ENCODE peak calls at places on chromosomes 5 and 9, in six cellular contexts. X, V, F, J, T and U are unnamed samples. For H3K27me3, H3K9me3 and H3K4me1, the result is how much of the 10 kb centered on the place peaks cover.

GRCh38 chr9:119961774-119962408 is 592.7 kb upstream of the BRINP1 start:
- DNase-seq in T (no peak), F (peak), X (peak), J (peak), V (no peak), U (no peak)

GRCh38 chr5:139561655-139562451 is 714 bp downstream of the UBE2D2 start:
- DNase-seq in X (peak), F (peak), J (peak), T (peak), V (peak), U (peak)

GRCh38 chr5:133932441-133933168 is 35.8 kb downstream of the C5orf15 start:
- DNase-seq in T (no peak), V (no peak), X (no peak), F (no peak), J (no peak), U (no peak)

GRCh38 chr5:15719784-15720183 is 219.8 kb downstream of the FBXL7 start:
- DNase-seq in F (no peak), V (no peak), T (no peak), J (no peak), X (peak), U (peak)

GRCh38 chr5:122415481-122416120 is 103.6 kb downstream of the SNCAIP start:
- DNase-seq in F (peak), J (peak), V (peak), X (peak), T (peak), U (peak)

GRCh38 chr9:841371-842209 is at the start of gene DMRT1:
- DNase-seq in F (no peak), V (no peak), T (no peak), X (no peak), J (no peak), U (no peak)

GRCh38 chr9:10062629-10063395 is 550.0 kb downstream of the PTPRD start:
- DNase-seq in X (no peak), J (no peak), T (no peak), V (peak), F (no peak), U (no peak)

GRCh38 chr5:53922508-53923498 is 362.4 kb downstream of the NDUFS4 start:
- DNase-seq in X (no peak), T (no peak), F (no peak), V (no peak), J (no peak), U (no peak)

GRCh38 chr9:69307446-69308216 is 17.4 kb upstream of the ENTREP1 start:
- DNase-seq in V (peak), F (peak), X (no peak), T (no peak), J (no peak), U (no peak)

GRCh38 chr5:173328896-173329369 is 719 bp upstream of the STC2 start:
- DNase-seq in J (no peak), V (peak), T (no peak), F (peak), X (no peak), U (peak)

GRCh38 chr5:72378636-72379289 is 58.6 kb downstream of the PTCD2 start:
- DNase-seq in F (no peak), J (peak), X (peak), T (peak), V (peak), U (peak)

GRCh38 chr5:169557838-169558237 is 25.7 kb upstream of the SPDL1 start:
- DNase-seq in T (no peak), V (no peak), J (no peak), X (no peak), F (no peak), U (no peak)

GRCh38 chr5:61949680-61950435 is 356.1 kb upstream of the KIF2A start:
- DNase-seq in F (no peak), V (no peak), X (no peak), J (no peak), T (no peak), U (no peak)

GRCh38 chr5:131264453-131265200 is 774 bp downstream of the CDC42SE2 start:
- DNase-seq in T (no peak), V (peak), J (peak), F (peak), X (peak), U (peak)

GRCh38 chr5:97182571-97183099 is 412 bp downstream of the RIOK2 start:
- DNase-seq in T (no peak), V (peak), F (peak), X (no peak), J (no peak), U (no peak)

GRCh38 chr9:101849102-101849707 is 110.8 kb upstream of the GRIN3A start:
- DNase-seq in J (no peak), F (no peak), T (no peak), V (no peak), X (no peak), U (no peak)

GRCh38 chr5:43895876-43896275 is 292.9 kb downstream of the NNT start:
- DNase-seq in X (no peak), V (no peak), F (no peak), J (no peak), T (no peak), U (no peak)

GRCh38 chr9:120545691-120546565 is 34.0 kb downstream of the CDK5RAP2 start:
- DNase-seq in V (no peak), T (no peak), F (no peak), X (no peak), J (no peak), U (no peak)

GRCh38 chr5:141812512-141812911 is 65.7 kb downstream of the PCDH1 start:
- DNase-seq in T (no peak), X (no peak), F (no peak), J (no peak), V (no peak), U (no peak)

GRCh38 chr5:141811287-141812155 is 66.7 kb downstream of the PCDH1 start:
- DNase-seq in F (peak), T (no peak), X (peak), V (no peak), J (no peak), U (peak)

GRCh38 chr5:141808857-141809256 is 69.4 kb downstream of the PCDH1 start:
- DNase-seq in F (no peak), J (no peak), T (no peak), X (no peak), V (no peak), U (no peak)

GRCh38 chr5:141809697-141810096 is 68.5 kb downstream of the PCDH1 start:
- DNase-seq in F (no peak), X (no peak), V (no peak), T (no peak), J (no peak), U (no peak)

GRCh38 chr5:141810702-141811101 is 67.5 kb downstream of the PCDH1 start:
- DNase-seq in J (no peak), F (no peak), X (no peak), V (no peak), T (no peak), U (no peak)
- H3K27me3 ChIP-seq in J (under half), F (under half), X (under half), V (under half), T (under half), U (under half)

DNA sequence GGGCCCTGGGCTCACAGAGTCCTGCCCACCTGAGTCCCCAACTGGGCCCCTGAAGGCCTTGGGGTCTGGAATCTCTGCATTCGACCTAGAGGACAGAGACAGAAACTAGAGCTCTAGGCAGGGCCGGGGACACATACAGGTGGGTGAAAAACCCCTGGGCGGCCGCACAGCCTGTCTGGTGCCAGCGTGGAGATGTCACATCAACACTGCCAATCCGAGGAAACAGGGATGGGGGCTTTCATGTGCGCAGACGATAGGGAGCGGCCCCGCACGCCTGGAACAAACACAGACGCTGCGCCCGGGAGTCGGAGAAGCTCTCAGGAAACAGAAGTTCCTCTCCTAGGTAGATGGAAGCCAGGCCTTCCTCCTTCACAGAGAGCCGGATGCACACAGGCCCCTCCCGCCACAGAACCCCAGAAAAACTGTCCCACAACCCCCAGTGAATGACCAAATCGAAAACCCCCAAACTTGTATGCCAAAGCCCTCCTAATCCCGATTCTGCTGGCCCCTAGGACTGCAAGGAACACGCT is 1.8 kb downstream of the GRM6 start:
- DNase-seq in F (no peak), J (no peak), V (no peak), X (no peak), T (no peak), U (no peak)
- H3K9me3 ChIP-seq in F (under half), J (under half), V (under half), X (under half), T (under half), U (under half)

GRCh38 chr5:176646707-176647029 is 616 bp upstream of the TSPAN17 start:
- DNase-seq in X (no peak), V (no peak), F (no peak), T (no peak), J (no peak), U (no peak)
- H3K4me1 ChIP-seq in X (under half), V (under half), F (under half), T (under half), J (under half), U (under half)

GRCh38 chr9:87336407-87336806 is 161.3 kb upstream of the DAPK1 start:
- DNase-seq in V (no peak), J (no peak), F (no peak), T (no peak), X (peak), U (peak)

GRCh38 chr9:87340391-87340790 is 157.3 kb upstream of the DAPK1 start:
- DNase-seq in J (no peak), F (no peak), X (no peak), V (no peak), T (no peak), U (no peak)

GRCh38 chr9:87338075-87338989 is 159.3 kb upstream of the DAPK1 start:
- DNase-seq in F (peak), T (no peak), X (no peak), J (no peak), V (no peak), U (no peak)

GRCh38 chr9:87336914-87337333 is 160.7 kb upstream of the DAPK1 start:
- DNase-seq in J (no peak), F (peak), X (peak), T (no peak), V (peak), U (peak)

DNA sequence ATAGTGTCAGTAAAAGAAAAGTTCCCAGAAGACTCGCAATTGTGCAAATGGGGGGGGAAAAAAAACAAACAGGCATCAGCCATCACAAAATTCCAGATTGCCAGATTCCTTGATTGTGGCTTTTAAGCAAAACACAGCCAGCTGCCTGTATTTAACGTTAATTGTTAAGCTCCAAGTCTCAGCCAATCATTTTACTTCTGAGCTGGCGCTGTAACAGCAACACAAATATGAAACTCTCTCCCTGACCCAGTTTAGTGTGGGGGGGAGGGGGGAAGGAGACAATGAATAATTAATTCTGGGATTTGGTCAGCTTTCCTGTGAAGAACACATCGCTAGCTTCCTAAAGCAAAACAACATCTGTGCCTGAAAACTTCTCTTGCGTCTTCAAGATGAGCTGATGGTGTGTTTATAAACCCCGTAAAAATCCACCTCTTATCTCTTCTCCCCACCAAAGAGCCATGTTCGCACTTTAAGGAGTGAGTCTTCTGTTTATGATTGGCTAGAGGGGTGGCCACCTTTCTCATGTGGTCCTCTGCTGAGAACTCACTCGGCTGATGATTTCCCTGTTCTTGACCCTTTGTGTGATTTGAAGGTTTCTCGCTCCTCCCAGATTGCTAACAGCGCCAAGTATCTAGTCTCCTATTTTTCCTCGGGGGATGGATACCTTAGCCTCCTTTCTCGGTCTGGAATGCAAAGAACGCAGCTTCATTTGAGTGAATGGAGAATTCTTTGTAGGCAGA is 160.2 kb upstream of the DAPK1 start:
- DNase-seq in V (peak), X (no peak), J (no peak), T (no peak), F (peak), U (no peak)
- H3K27me3 ChIP-seq in V (under half), X (under half), J (under half), T (under half), F (under half), U (under half)

DNA sequence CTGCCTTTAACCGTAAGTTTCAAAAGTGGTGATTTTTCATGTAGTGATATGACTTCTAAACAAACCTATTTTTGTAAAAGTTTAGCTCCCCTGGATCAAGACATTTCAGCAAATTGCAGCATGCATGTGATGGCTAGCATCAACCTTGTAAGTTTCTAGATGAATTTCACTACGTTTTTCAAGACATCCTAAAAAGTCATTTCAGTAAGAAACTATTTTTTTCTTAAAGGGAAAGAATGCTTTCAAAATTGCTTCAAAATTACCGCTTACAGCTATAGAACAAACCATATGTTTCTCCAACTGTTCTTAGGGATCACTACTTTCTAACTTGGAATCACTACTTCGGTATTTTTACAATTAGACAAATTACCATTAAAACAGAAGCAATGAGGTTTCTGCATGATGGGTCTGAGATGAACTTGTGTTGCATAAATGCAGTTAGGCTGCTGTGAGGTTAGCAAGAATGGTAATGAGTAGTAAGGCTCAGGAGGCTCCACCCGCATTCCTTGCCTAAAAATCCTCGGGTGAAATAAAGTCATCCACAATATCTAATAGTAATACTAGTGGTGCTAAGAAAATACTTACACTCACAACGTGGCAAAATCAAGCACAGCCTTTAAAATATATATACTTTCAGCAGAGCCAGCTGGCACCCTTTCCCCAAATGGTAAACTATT is 53.8 kb downstream of the CDC14B start:
- DNase-seq in X (no peak), T (no peak), V (peak), F (no peak), J (no peak), U (no peak)
- H3K9me3 ChIP-seq in X (under half), T (under half), V (under half), F (under half), J (under half), U (under half)

GRCh38 chr5:81755320-81755719 is 4.4 kb upstream of the SSBP2 start:
- DNase-seq in F (peak), T (peak), X (no peak), J (peak), V (peak), U (peak)

GRCh38 chr5:81753429-81753828 is 2.5 kb upstream of the SSBP2 start:
- DNase-seq in T (no peak), V (no peak), F (no peak), J (no peak), X (no peak), U (no peak)

GRCh38 chr5:81757404-81757803 is 6.5 kb upstream of the SSBP2 start:
- DNase-seq in J (no peak), X (no peak), V (no peak), T (no peak), F (no peak), U (no peak)

GRCh38 chr5:81754621-81755020 is 3.7 kb upstream of the SSBP2 start:
- DNase-seq in V (no peak), F (no peak), T (no peak), J (no peak), X (no peak), U (no peak)

DNA sequence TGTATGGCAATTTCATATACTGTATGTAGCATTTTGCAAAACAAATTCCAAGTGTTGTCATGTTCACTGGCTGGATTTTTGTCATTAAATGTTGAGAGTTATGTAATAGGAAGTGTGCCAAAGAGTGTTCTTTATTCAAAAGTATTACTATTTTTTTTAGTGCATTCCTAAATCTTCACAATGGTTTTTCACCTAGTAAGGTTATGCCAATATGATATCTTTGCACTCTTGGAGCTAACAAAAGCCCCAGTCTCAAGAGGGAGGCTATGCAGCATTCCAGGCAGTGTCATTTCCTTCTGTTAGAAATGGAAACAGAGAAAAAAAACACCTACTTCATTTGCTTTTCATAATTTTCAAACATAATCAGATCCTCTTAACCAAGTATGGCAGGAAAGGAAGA is 5.1 kb upstream of the SSBP2 start:
- DNase-seq in X (no peak), J (no peak), V (no peak), T (no peak), F (peak), U (no peak)
- H3K4me1 ChIP-seq in X (under half), J (under half), V (under half), T (under half), F (under half), U (under half)